ENCODE peak calls at places on chromosomes 3 and 15, in four cellular contexts. M, A, E and P are unnamed samples.

GRCh38 chr3:61564405-61565059 is 3.2 kb downstream of the PTPRG start:
- DNase-seq in E (peak), A (peak), M (peak), P (peak)

GRCh38 chr15:46956456-46956855 is 760.8 kb upstream of the SEMA6D start:
- DNase-seq in A (no peak), E (no peak), M (no peak), P (no peak)

GRCh38 chr3:105767776-105768175 is 101.0 kb downstream of the CBLB start:
- DNase-seq in E (no peak), M (no peak), A (no peak), P (no peak)

GRCh38 chr3:135169651-135170050 is 374.6 kb downstream of the EPHB1 start:
- DNase-seq in A (no peak), M (no peak), E (no peak), P (no peak)

GRCh38 chr3:132513057-132513456 is 84.0 kb upstream of the ACKR4 start:
- DNase-seq in E (no peak), A (no peak), M (no peak), P (no peak)

GRCh38 chr15:58103482-58103881 is 34.7 kb upstream of the AQP9 start:
- DNase-seq in M (no peak), A (no peak), E (no peak), P (no peak)

GRCh38 chr3:100629728-100630127 is 20.3 kb downstream of the ADGRG7 start:
- DNase-seq in A (no peak), E (no peak), M (no peak), P (no peak)

GRCh38 chr3:183381179-183381578 is 47.2 kb downstream of the MCF2L2 start:
- DNase-seq in M (no peak), E (peak), A (no peak), P (no peak)

GRCh38 chr15:68676926-68677325 is 98.1 kb downstream of the CORO2B start:
- DNase-seq in M (no peak), E (no peak), A (no peak), P (no peak)

GRCh38 chr3:128623762-128624176 is 26.8 kb downstream of the RPN1 start:
- DNase-seq in E (peak), A (no peak), M (no peak), P (no peak)

GRCh38 chr15:89221543-89221942 is at the start of gene RLBP1:
- DNase-seq in E (no peak), A (no peak), M (no peak), P (no peak)

GRCh38 chr3:72820405-72820804 is 27.8 kb downstream of the SHQ1 start:
- DNase-seq in E (peak), A (no peak), M (peak), P (peak)

GRCh38 chr3:11154036-11154952 is at the start of gene HRH1:
- DNase-seq in M (no peak), E (peak), A (no peak), P (no peak)

GRCh38 chr3:123660276-123660675 is 75.4 kb upstream of the HACD2 start:
- DNase-seq in E (no peak), M (no peak), A (no peak), P (no peak)

GRCh38 chr3:123658860-123659221 is 74.0 kb upstream of the HACD2 start:
- DNase-seq in E (peak), M (peak), A (no peak), P (no peak)

GRCh38 chr3:123661973-123662372 is 77.1 kb upstream of the HACD2 start:
- DNase-seq in M (no peak), A (no peak), E (no peak), P (no peak)

GRCh38 chr3:123658118-123658859 is 73.4 kb upstream of the HACD2 start:
- DNase-seq in E (peak), A (no peak), M (peak), P (peak)

DNA sequence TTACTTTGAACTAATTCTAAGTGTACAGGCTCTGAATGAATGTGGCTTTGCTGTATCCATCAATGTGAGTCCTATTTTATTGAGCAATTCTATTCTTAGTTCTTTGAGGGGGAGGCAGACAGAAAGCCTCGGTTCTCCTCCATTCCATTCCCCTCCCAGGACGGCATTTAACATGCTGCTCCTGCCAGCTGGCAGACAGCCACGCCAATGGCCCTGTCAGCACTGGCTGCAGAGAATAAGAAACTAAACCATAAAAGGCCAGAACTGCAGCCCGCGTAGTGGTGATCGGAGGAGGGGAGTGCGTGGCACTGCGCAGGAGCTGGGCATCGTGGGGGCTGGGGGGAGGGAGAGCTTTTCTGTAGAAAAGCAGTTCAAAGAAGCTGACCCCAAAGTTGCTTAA is 76.0 kb upstream of the HACD2 start:
- DNase-seq in E (peak), A (no peak), M (peak), P (peak)
- H3K4me3 ChIP-seq in E (no peak), A (no peak), M (no peak), P (no peak)

GRCh38 chr3:123878807-123879206 is 5.3 kb downstream of the MYLK start:
- DNase-seq in M (no peak), A (no peak), E (no peak), P (no peak)

GRCh38 chr3:123877466-123877865 is 6.7 kb downstream of the MYLK start:
- DNase-seq in M (no peak), A (no peak), E (no peak), P (no peak)

GRCh38 chr3:123880998-123881561 is 3.1 kb downstream of the MYLK start:
- DNase-seq in A (no peak), M (peak), E (peak), P (peak)

GRCh38 chr3:123877965-123878364 is 6.2 kb downstream of the MYLK start:
- DNase-seq in M (no peak), E (no peak), A (no peak), P (no peak)

GRCh38 chr3:123876858-123877257 is 7.3 kb downstream of the MYLK start:
- DNase-seq in M (no peak), A (no peak), E (no peak), P (no peak)
- TF ChIP-seq CTCF in M (no peak), A (peak), E (peak), P (peak)

GRCh38 chr3:39183231-39184080 is 8.9 kb downstream of the XIRP1 start:
- DNase-seq in A (no peak), E (no peak), M (no peak), P (no peak)

GRCh38 chr3:39184081-39184967 is 8.1 kb downstream of the XIRP1 start:
- DNase-seq in A (no peak), E (no peak), M (no peak), P (no peak)

GRCh38 chr3:39180546-39181346 is 11.6 kb downstream of the XIRP1 start:
- DNase-seq in M (peak), E (peak), A (peak), P (peak)

GRCh38 chr3:39180183-39180545 is 12.2 kb downstream of the XIRP1 start:
- DNase-seq in E (no peak), M (no peak), A (no peak), P (no peak)

DNA sequence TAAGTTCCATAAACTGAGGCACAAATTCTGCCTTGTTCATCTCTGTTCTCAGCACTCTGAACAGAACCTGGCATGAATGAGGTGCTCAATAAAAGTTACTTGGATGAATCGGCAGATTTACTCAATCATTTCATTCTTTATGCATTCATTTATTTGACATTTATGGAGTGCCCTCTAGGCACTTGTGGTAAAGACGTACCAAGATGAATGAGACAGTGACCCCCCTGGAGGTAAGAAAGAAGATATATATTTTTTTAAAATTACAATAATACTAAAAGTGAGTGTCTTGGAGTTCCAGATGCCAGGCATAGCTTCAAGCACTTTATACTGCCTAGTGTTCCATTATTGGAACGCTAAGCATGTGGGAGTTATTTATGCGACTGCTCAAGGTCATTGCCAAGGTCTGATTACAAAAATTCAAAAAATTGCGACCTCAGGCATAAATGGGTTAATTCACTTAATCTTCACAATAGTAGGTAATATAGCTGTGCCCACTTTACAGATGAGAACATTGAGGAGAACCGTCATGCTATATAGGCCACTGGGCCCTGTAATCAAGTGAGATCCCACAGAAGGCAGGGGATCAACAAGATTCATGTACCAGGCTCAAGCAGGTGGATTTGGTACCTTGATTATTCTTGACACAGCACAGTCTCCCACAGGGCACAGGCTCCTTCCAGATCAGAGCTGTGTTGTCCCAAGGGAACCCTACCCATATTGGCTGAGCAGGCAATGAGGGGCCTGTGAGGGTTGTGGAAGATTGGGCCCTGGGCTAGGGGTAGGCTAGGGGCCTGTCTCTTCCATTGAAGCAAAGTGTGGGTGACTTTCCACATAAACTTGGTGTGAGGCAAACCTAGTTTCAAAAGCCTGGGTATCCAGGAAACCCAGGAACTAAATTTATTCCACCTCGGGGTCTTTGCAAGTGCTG is 10.7 kb downstream of the XIRP1 start:
- DNase-seq in M (no peak), E (no peak), A (no peak), P (no peak)
- H3K4me3 ChIP-seq in M (no peak), E (no peak), A (no peak), P (no peak)

DNA sequence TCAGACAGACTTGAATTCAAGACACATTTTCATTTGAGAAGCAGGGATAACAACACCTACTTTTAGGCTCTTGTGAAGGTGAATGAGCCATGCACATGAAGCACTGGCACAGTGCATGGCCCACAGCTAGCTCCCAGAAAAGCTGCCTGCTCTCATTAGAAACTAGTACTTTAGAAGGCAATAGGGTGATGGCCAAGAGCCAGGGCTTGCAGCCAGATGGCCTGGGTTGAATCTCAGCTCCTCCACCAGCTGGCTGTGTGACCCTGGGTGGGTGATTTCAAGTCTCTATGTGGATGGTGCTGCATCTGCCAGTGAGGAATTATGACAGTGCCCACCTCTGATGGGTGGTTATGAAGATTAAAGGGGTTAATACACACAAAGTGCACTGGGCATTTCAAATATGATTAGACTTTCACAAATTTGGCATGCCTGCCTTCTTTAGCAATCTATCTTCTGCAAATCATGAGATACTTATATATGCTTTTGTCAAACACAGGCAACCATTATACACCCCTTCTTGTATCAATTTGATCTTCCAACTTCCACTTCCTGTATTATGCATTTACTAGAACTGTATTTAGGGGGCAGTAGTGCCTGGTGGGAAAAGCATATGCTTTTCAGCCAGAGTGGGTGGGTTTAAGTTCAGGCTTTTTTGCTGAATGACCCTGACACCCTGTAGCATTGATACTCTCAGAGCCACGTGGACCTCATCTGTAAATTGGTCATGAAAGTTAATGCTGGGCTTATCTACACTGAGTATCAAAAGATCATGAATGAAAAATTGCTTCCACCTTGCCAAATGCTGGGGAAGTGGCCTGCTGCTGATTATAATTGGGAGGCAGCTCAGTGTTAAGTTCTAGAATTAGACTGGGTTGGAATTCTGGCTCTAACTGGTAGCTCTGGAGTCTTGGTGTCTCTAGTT is 34.7 kb upstream of the RBP1 start:
- DNase-seq in E (peak), M (peak), A (no peak), P (no peak)
- TF ChIP-seq CTCF in E (no peak), M (no peak), A (no peak), P (no peak)